ENCODE peak calls at places on chromosomes 4 and X, in nine cellular contexts. One of them, this sample, is unnamed.

GRCh38 chr4:90069151-90069550 is 58.0 kb upstream of the CCSER1 start:
- DNase-seq in lung: no peak
- DNase-seq in brain microvascular endothelial cell: no peak
- DNase-seq in pancreas: no peak
- DNase-seq in right lobe of liver: no peak
- DNase-seq in hepatocyte: no peak
- DNase-seq in tibial nerve: no peak
- DNase-seq in thyroid gland: no peak
- DNase-seq in mammary epithelial cell: peak; percentile 86
- DNase-seq in this sample: no peak

GRCh38 chr4:108821056-108821925 is 58.4 kb upstream of the ETNPPL start:
- DNase-seq in lung: no peak
- DNase-seq in brain microvascular endothelial cell: no peak
- DNase-seq in pancreas: no peak
- DNase-seq in right lobe of liver: no peak
- DNase-seq in hepatocyte: no peak
- DNase-seq in tibial nerve: no peak
- DNase-seq in thyroid gland: no peak
- DNase-seq in mammary epithelial cell: peak; percentile 32
- DNase-seq in this sample: no peak

GRCh38 chr4:86055898-86056297 is 304.0 kb downstream of the MAPK10 start:
- DNase-seq in lung: no peak
- DNase-seq in brain microvascular endothelial cell: no peak
- DNase-seq in pancreas: no peak
- DNase-seq in right lobe of liver: no peak
- DNase-seq in hepatocyte: peak; percentile 12
- DNase-seq in tibial nerve: no peak
- DNase-seq in thyroid gland: no peak
- DNase-seq in mammary epithelial cell: peak; percentile 7
- DNase-seq in this sample: no peak

GRCh38 chrX:85903692-85904471 is 143.5 kb downstream of the CHM start:
- DNase-seq in lung: no peak
- DNase-seq in brain microvascular endothelial cell: no peak
- DNase-seq in pancreas: no peak
- DNase-seq in right lobe of liver: no peak
- DNase-seq in hepatocyte: no peak
- DNase-seq in tibial nerve: no peak
- DNase-seq in thyroid gland: no peak
- DNase-seq in mammary epithelial cell: peak; percentile 14
- DNase-seq in this sample: no peak

GRCh38 chr4:21386166-21386780 is 562.3 kb downstream of the KCNIP4 start:
- DNase-seq in lung: no peak
- DNase-seq in brain microvascular endothelial cell: no peak
- DNase-seq in pancreas: no peak
- DNase-seq in right lobe of liver: no peak
- DNase-seq in hepatocyte: no peak
- DNase-seq in tibial nerve: no peak
- DNase-seq in thyroid gland: no peak
- DNase-seq in mammary epithelial cell: peak; percentile 2
- DNase-seq in this sample: no peak

GRCh38 chrX:54494970-54495813 is 842 bp downstream of the FGD1 start:
- DNase-seq in lung: no peak
- DNase-seq in brain microvascular endothelial cell: no peak
- DNase-seq in pancreas: peak; percentile 18
- DNase-seq in right lobe of liver: no peak
- DNase-seq in hepatocyte: peak; percentile 45
- DNase-seq in tibial nerve: no peak
- DNase-seq in thyroid gland: peak; percentile 37
- DNase-seq in mammary epithelial cell: peak; percentile 17
- DNase-seq in this sample: peak; percentile 47

GRCh38 chr4:169315530-169316306 is 45.0 kb upstream of the SH3RF1 start:
- DNase-seq in lung: no peak
- DNase-seq in brain microvascular endothelial cell: peak; percentile 54
- DNase-seq in pancreas: no peak
- DNase-seq in right lobe of liver: no peak
- DNase-seq in hepatocyte: peak; percentile 35
- DNase-seq in tibial nerve: no peak
- DNase-seq in thyroid gland: peak; percentile 17
- DNase-seq in mammary epithelial cell: peak; percentile 23
- DNase-seq in this sample: no peak

GRCh38 chrX:13473666-13474516 is 95.5 kb upstream of the EGFL6 start:
- DNase-seq in lung: no peak
- DNase-seq in brain microvascular endothelial cell: peak; percentile 29
- DNase-seq in pancreas: no peak
- DNase-seq in right lobe of liver: no peak
- DNase-seq in hepatocyte: no peak
- DNase-seq in tibial nerve: no peak
- DNase-seq in thyroid gland: no peak
- DNase-seq in mammary epithelial cell: no peak
- DNase-seq in this sample: peak; percentile 55

GRCh38 chr4:48016141-48017107 is at the start of the genes CNGA1 and NIPAL1:
- DNase-seq in lung: peak; percentile 78
- DNase-seq in brain microvascular endothelial cell: peak; percentile 66
- DNase-seq in pancreas: peak; percentile 87
- DNase-seq in right lobe of liver: peak; percentile 91
- DNase-seq in hepatocyte: peak; percentile 97
- DNase-seq in tibial nerve: peak; percentile 21
- DNase-seq in thyroid gland: peak; percentile 97
- DNase-seq in mammary epithelial cell: peak; percentile 94
- DNase-seq in this sample: peak; percentile 94

GRCh38 chr4:186760576-186760975 is 36.9 kb upstream of the FAT1 start:
- DNase-seq in lung: no peak
- DNase-seq in brain microvascular endothelial cell: peak; percentile 88
- DNase-seq in pancreas: no peak
- DNase-seq in right lobe of liver: no peak
- DNase-seq in hepatocyte: no peak
- DNase-seq in tibial nerve: no peak
- DNase-seq in thyroid gland: no peak
- DNase-seq in mammary epithelial cell: peak; percentile 76
- DNase-seq in this sample: no peak

GRCh38 chrX:38861489-38861888 is 60.2 kb downstream of the MID1IP1 start:
- DNase-seq in lung: no peak
- DNase-seq in brain microvascular endothelial cell: no peak
- DNase-seq in pancreas: no peak
- DNase-seq in right lobe of liver: no peak
- DNase-seq in hepatocyte: no peak
- DNase-seq in tibial nerve: peak; percentile 24
- DNase-seq in thyroid gland: no peak
- DNase-seq in mammary epithelial cell: no peak
- DNase-seq in this sample: no peak

GRCh38 chrX:5051831-5052491 is 1176.7 kb downstream of the NLGN4X start:
- DNase-seq in lung: peak; percentile 63
- DNase-seq in brain microvascular endothelial cell: peak; percentile 49
- DNase-seq in pancreas: peak; percentile 15
- DNase-seq in right lobe of liver: peak; percentile 20
- DNase-seq in hepatocyte: peak; percentile 89
- DNase-seq in tibial nerve: peak; percentile 7
- DNase-seq in thyroid gland: peak; percentile 2
- DNase-seq in mammary epithelial cell: peak; percentile 82
- DNase-seq in this sample: no peak

GRCh38 chrX:56068274-56068758 is 163.8 kb upstream of the KLF8 start:
- DNase-seq in lung: no peak
- DNase-seq in brain microvascular endothelial cell: no peak
- DNase-seq in pancreas: no peak
- DNase-seq in right lobe of liver: no peak
- DNase-seq in hepatocyte: no peak
- DNase-seq in tibial nerve: no peak
- DNase-seq in thyroid gland: no peak
- DNase-seq in mammary epithelial cell: no peak
- DNase-seq in this sample: no peak

DNA sequence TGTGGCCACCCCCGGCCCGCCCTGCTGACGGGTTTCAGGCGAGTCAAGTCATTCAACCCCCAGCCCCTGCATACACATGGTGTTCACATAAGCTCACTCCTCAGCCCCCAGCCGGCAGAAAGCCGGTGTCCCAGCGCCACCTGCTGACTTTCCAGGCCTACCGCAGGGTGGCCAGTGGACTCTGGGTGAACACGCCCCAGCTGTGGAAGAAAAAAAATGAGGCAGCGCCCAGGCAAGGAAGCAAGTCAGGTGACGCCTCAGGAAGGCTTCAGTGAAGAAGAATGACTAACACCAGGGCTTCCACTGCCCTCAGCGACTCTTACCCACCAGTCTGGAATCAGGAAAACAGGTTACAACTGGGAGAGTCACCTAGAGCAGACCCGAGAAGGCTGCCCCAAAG is 15.8 kb downstream of the BCAP31 start:
- DNase-seq in lung: peak; percentile 72
- DNase-seq in brain microvascular endothelial cell: peak; percentile 76
- DNase-seq in pancreas: peak; percentile 80
- DNase-seq in right lobe of liver: peak; percentile 62
- DNase-seq in hepatocyte: peak; percentile 84
- DNase-seq in tibial nerve: peak; percentile 41
- DNase-seq in thyroid gland: peak; percentile 73
- DNase-seq in mammary epithelial cell: peak; percentile 89
- DNase-seq in this sample: peak; percentile 75
- TF ChIP-seq CTCF in lung: no peak
- TF ChIP-seq CTCF in brain microvascular endothelial cell: peak; percentile 79
- TF ChIP-seq CTCF in pancreas: peak; percentile 54
- TF ChIP-seq CTCF in right lobe of liver: peak; percentile 36
- TF ChIP-seq CTCF in hepatocyte: peak; percentile 67
- TF ChIP-seq CTCF in tibial nerve: peak; percentile 74
- TF ChIP-seq CTCF in thyroid gland: no peak
- TF ChIP-seq CTCF in mammary epithelial cell: peak; percentile 45
- TF ChIP-seq CTCF in this sample: peak; percentile 61

GRCh38 chrX:76427560-76428242 is at the start of gene MAGEE1:
- DNase-seq in lung: peak; percentile 74
- DNase-seq in brain microvascular endothelial cell: peak; percentile 37
- DNase-seq in pancreas: peak; percentile 83
- DNase-seq in right lobe of liver: peak; percentile 70
- DNase-seq in hepatocyte: peak; percentile 79
- DNase-seq in tibial nerve: peak; percentile 52
- DNase-seq in thyroid gland: peak; percentile 79
- DNase-seq in mammary epithelial cell: peak; percentile 64
- DNase-seq in this sample: peak; percentile 85
- H3K27ac ChIP-seq in lung: no peak within 1 kb of the TSS
- H3K27ac ChIP-seq in brain microvascular endothelial cell: no peak within 1 kb of the TSS
- H3K27ac ChIP-seq in pancreas: no peak within 1 kb of the TSS
- H3K27ac ChIP-seq in right lobe of liver: no peak within 1 kb of the TSS
- H3K27ac ChIP-seq in hepatocyte: no peak within 1 kb of the TSS
- H3K27ac ChIP-seq in tibial nerve: no peak within 1 kb of the TSS
- H3K27ac ChIP-seq in thyroid gland: no peak within 1 kb of the TSS
- H3K27ac ChIP-seq in mammary epithelial cell: no peak within 1 kb of the TSS
- H3K27ac ChIP-seq in this sample: no peak within 1 kb of the TSS

DNA sequence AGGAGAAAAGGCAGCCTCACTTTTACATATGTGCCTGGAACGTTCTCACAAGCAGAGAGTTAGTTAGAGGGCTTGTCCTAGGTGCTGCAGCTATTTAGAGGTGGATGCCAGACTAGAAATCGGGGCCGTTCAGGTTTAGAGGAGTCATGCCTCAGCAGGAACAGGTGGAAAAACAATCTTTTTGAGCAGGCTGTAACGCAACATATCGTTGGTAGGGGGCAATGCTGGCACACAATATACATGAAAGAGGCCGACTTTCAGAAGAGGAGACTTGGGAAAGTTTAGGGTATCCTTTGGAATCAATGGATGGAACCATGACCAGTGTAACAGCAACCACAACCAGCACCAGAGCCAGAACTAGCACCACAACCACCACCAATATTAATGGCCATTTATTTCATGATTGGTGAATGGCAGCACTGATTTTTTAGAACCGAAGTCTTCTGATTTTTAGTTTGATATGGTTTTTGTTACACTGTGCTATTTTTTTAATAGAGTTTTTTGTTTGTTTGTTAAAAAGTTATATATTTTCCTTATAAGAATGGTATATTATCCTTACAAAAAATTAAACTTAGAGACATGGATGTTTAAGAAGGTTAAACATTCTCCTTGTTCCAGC is 14.9 kb upstream of the PAQR3 start:
- DNase-seq in lung: no peak
- DNase-seq in brain microvascular endothelial cell: no peak
- DNase-seq in pancreas: no peak
- DNase-seq in right lobe of liver: no peak
- DNase-seq in hepatocyte: peak; percentile 60
- DNase-seq in tibial nerve: peak; percentile 37
- DNase-seq in thyroid gland: no peak
- DNase-seq in mammary epithelial cell: no peak
- DNase-seq in this sample: peak; percentile 72
- TF ChIP-seq CTCF in lung: peak; percentile 0
- TF ChIP-seq CTCF in brain microvascular endothelial cell: peak; percentile 72
- TF ChIP-seq CTCF in pancreas: no peak
- TF ChIP-seq CTCF in right lobe of liver: no peak
- TF ChIP-seq CTCF in hepatocyte: peak; percentile 64
- TF ChIP-seq CTCF in tibial nerve: peak; percentile 53
- TF ChIP-seq CTCF in thyroid gland: no peak
- TF ChIP-seq CTCF in mammary epithelial cell: no peak
- TF ChIP-seq CTCF in this sample: peak; percentile 72

GRCh38 chr4:30056016-30056415 is 664.2 kb upstream of the PCDH7 start:
- DNase-seq in lung: no peak
- DNase-seq in brain microvascular endothelial cell: no peak
- DNase-seq in pancreas: no peak
- DNase-seq in right lobe of liver: no peak
- DNase-seq in hepatocyte: no peak
- DNase-seq in tibial nerve: no peak
- DNase-seq in thyroid gland: no peak
- DNase-seq in mammary epithelial cell: no peak
- DNase-seq in this sample: peak; percentile 58
- H3K27ac ChIP-seq in lung: no peak overlapping the region
- H3K27ac ChIP-seq in brain microvascular endothelial cell: no peak overlapping the region
- H3K27ac ChIP-seq in pancreas: no peak overlapping the region
- H3K27ac ChIP-seq in right lobe of liver: no peak overlapping the region
- H3K27ac ChIP-seq in hepatocyte: no peak overlapping the region
- H3K27ac ChIP-seq in tibial nerve: no peak overlapping the region
- H3K27ac ChIP-seq in thyroid gland: no peak overlapping the region
- H3K27ac ChIP-seq in mammary epithelial cell: no peak overlapping the region
- H3K27ac ChIP-seq in this sample: no peak overlapping the region

DNA sequence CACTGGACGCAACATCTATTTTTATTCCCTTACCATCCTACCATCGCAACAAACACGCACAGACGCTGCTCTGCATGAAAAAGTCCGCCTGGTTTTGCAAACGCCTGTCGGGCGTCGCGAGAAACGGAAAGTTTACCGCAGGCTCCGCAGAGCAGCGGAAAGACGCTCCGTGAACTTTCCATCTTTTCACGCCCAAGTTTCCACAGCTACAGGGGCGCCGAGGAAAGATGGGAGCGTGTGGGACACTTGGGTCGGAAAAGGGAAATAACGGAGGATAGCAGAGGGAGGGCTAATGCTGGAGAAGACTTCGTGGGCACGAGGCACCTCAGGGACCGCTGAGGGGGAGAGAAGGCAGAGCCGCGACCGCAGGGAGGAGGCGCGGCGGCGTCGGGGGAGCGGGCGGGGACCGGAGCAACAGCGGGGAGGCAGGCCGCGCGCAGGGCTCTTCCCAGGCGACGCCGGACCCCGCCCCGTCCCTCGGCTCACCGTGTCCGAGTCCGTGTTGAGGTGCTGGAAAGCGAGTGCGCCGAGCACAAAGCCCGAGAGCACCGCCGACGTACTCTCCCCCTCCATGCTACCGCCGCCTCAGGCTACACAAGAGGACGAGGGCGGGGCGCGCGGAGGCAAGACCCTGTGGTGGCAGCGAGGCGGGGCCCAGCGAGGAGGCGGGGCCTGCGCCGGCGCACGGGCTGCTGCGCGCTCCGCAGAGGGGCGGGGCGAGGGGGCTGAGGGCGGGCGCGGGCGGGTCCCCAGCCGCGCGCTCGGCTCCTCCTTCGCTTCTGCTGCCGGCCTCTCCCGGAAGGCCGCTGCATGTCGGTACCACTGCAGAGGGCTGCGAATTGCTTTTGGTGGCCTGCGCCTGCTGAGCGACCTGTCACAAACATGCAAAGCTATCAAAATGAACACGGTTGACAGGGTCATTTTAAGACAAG is at the start of gene ABRAXAS1:
- DNase-seq in lung: peak; percentile 92
- DNase-seq in brain microvascular endothelial cell: peak; percentile 88
- DNase-seq in pancreas: peak; percentile 94
- DNase-seq in right lobe of liver: peak; percentile 95
- DNase-seq in hepatocyte: peak; percentile 98
- DNase-seq in tibial nerve: peak; percentile 92
- DNase-seq in thyroid gland: peak; percentile 97
- DNase-seq in mammary epithelial cell: peak; percentile 94
- DNase-seq in this sample: peak; percentile 99
- TF ChIP-seq CTCF in lung: no peak
- TF ChIP-seq CTCF in brain microvascular endothelial cell: no peak
- TF ChIP-seq CTCF in pancreas: no peak
- TF ChIP-seq CTCF in right lobe of liver: no peak
- TF ChIP-seq CTCF in hepatocyte: no peak
- TF ChIP-seq CTCF in tibial nerve: peak; percentile 32
- TF ChIP-seq CTCF in thyroid gland: no peak
- TF ChIP-seq CTCF in mammary epithelial cell: no peak
- TF ChIP-seq CTCF in this sample: no peak

This sample was measured in neural progenitor cell.